ENCODE peak calls at places on chromosomes 6 and 20, in eight cellular contexts. R, S, P, A, K, B, J and G are unnamed samples.

GRCh38 chr20:56628873-56629463 is at the start of gene TFAP2C:
- DNase-seq in R (peak), S (peak), P (no peak), A (peak), K (peak), B (peak), J (peak), G (no peak)

GRCh38 chr20:10929023-10929422 is 255.2 kb upstream of the JAG1 start:
- DNase-seq in R (no peak), S (no peak), P (no peak), A (no peak), K (no peak), B (no peak), J (no peak), G (no peak)

GRCh38 chr6:143213977-143214376 is 153.3 kb downstream of the AIG1 start:
- DNase-seq in R (no peak), S (no peak), P (no peak), A (no peak), K (peak), B (no peak), J (no peak), G (no peak)

GRCh38 chr20:57749861-57750260 is 40.0 kb upstream of the PMEPA1 start:
- DNase-seq in R (no peak), S (no peak), P (no peak), A (no peak), K (no peak), B (no peak), J (no peak), G (no peak)

GRCh38 chr6:166997348-166997747 is 1.8 kb upstream of the CEP43 start:
- DNase-seq in R (no peak), S (no peak), P (no peak), A (no peak), K (no peak), B (no peak), J (no peak), G (no peak)

GRCh38 chr20:35302421-35303335 is 10.5 kb upstream of the FAM83C start:
- DNase-seq in R (no peak), S (no peak), P (no peak), A (no peak), K (no peak), B (peak), J (no peak), G (no peak)

GRCh38 chr6:52512199-52512598 is 64.7 kb downstream of the TRAM2 start:
- DNase-seq in R (peak), S (no peak), P (no peak), A (peak), K (peak), B (peak), J (no peak), G (peak)

GRCh38 chr6:132214716-132215115 is 186.6 kb downstream of the MOXD1 start:
- DNase-seq in R (no peak), S (no peak), P (no peak), A (no peak), K (peak), B (no peak), J (no peak), G (no peak)

GRCh38 chr20:58867211-58867610 is 14.7 kb downstream of the GNAS start:
- DNase-seq in R (no peak), S (no peak), P (no peak), A (no peak), K (peak), B (no peak), J (no peak), G (no peak)

GRCh38 chr20:38084425-38084951 is 50.9 kb downstream of the RPRD1B start:
- DNase-seq in R (no peak), S (no peak), P (peak), A (no peak), K (peak), B (no peak), J (no peak), G (no peak)

GRCh38 chr6:17448165-17448564 is 54.8 kb downstream of the CAP2 start:
- DNase-seq in R (no peak), S (no peak), P (no peak), A (no peak), K (peak), B (no peak), J (no peak), G (no peak)

GRCh38 chr6:17450825-17451224 is 57.4 kb downstream of the CAP2 start:
- DNase-seq in R (no peak), S (no peak), P (no peak), A (no peak), K (no peak), B (no peak), J (no peak), G (no peak)

GRCh38 chr6:17442196-17442595 is 48.8 kb downstream of the CAP2 start:
- DNase-seq in R (no peak), S (no peak), P (no peak), A (no peak), K (no peak), B (no peak), J (no peak), G (no peak)

DNA sequence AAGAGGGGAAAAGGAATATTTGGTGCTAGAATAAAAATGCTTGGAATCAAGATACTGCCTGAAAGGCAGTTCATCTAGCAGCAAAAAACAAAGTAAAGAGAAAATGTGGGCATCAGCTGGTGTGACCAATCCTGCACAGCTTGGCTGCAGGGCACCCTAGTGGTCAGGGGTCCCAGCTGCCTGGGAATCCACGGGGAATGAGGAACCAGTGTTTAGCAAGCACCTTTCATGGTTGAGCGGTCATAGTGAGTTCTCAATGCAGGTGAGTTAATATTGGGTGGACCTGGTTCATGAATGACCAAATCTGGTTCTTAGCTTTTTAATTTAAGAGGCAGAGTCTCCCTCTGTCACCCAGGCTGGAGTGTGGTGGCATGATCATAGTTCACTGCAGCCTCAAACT is 53.3 kb downstream of the CAP2 start:
- DNase-seq in R (no peak), S (no peak), P (no peak), A (no peak), K (no peak), B (no peak), J (no peak), G (peak)
- TF ChIP-seq CTCF in R (no peak), S (no peak), P (no peak), A (no peak), K (no peak), B (no peak), J (no peak), G (peak)

GRCh38 chr6:1313364-1313754 is 1.5 kb downstream of the FOXQ1 start:
- DNase-seq in R (no peak), S (no peak), P (no peak), A (no peak), K (no peak), B (no peak), J (peak), G (no peak)

GRCh38 chr6:1315201-1315559 is 3.3 kb downstream of the FOXQ1 start:
- DNase-seq in R (no peak), S (no peak), P (no peak), A (no peak), K (no peak), B (no peak), J (no peak), G (no peak)

GRCh38 chr6:1314617-1315016 is 2.7 kb downstream of the FOXQ1 start:
- DNase-seq in R (no peak), S (no peak), P (no peak), A (no peak), K (no peak), B (no peak), J (no peak), G (no peak)

GRCh38 chr6:1312444-1313363 is 806 bp downstream of the FOXQ1 start:
- DNase-seq in R (no peak), S (peak), P (no peak), A (no peak), K (no peak), B (no peak), J (peak), G (no peak)

GRCh38 chr6:1313755-1314503 is 2.0 kb downstream of the FOXQ1 start:
- DNase-seq in R (no peak), S (peak), P (no peak), A (no peak), K (no peak), B (peak), J (peak), G (no peak)
- TF ChIP-seq CTCF in R (peak), S (peak), P (peak), A (peak), K (no peak), B (peak), J (peak), G (peak)

DNA sequence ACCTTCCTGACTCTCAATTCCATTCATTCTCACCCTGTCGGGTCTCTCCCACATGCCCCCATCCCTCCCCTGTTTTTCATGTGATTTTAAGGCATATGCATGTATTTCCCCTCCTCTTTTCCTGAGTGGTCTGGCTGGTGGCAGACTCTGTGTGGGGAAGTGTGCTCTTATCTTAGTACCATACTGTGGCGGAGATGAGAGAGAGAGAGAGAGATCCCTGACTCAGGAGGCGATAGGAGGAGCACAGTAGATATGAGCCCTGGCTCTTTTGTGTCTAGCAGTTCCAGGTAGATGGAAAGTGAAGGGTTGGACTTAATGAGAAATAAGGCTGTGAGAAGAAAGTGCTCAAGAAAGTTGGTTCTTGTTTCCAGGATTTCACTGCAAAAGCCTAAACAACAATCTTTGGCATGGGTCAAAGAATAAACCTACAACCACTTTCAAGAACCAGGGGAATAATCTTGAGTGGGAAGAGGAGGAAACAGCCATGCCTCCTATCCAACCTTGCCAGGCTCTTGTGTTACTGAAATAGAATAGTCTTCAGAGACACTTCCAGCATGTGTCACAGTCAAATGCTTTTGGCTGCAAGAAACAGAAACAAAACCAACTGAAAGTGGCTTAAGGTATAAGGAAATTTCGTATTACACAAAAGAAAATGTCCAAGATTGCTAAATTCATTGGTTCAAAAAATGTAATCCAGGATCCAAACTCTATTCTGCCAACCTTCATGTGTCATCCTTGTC is 123.8 kb upstream of the MYLIP start:
- DNase-seq in R (no peak), S (no peak), P (no peak), A (no peak), K (no peak), B (no peak), J (no peak), G (no peak)
- TF ChIP-seq CTCF in R (no peak), S (no peak), P (no peak), A (no peak), K (no peak), B (no peak), J (no peak), G (no peak)

GRCh38 chr6:11248974-11249761 is 16.7 kb upstream of the NEDD9 start:
- DNase-seq in R (no peak), S (no peak), P (no peak), A (no peak), K (no peak), B (no peak), J (no peak), G (no peak)

GRCh38 chr6:11253594-11253993 is 21.1 kb upstream of the NEDD9 start:
- DNase-seq in R (no peak), S (no peak), P (no peak), A (no peak), K (no peak), B (peak), J (no peak), G (no peak)

GRCh38 chr6:11246722-11247121 is 14.3 kb upstream of the NEDD9 start:
- DNase-seq in R (no peak), S (no peak), P (no peak), A (no peak), K (no peak), B (no peak), J (no peak), G (no peak)

GRCh38 chr6:11251553-11252358 is 19.3 kb upstream of the NEDD9 start:
- DNase-seq in R (peak), S (no peak), P (no peak), A (peak), K (peak), B (peak), J (no peak), G (no peak)
- TF ChIP-seq CTCF in R (no peak), S (no peak), P (no peak), A (no peak), K (no peak), B (no peak), J (no peak), G (no peak)

GRCh38 chr6:129492260-129492659 is 217.7 kb downstream of the ARHGAP18 start:
- DNase-seq in R (no peak), S (no peak), P (no peak), A (no peak), K (no peak), B (no peak), J (no peak), G (no peak)
- TF ChIP-seq CTCF in R (no peak), S (no peak), P (no peak), A (no peak), K (no peak), B (no peak), J (no peak), G (no peak)

GRCh38 chr20:48350291-48350988 is 477.4 kb downstream of the PREX1 start:
- DNase-seq in R (no peak), S (no peak), P (no peak), A (no peak), K (no peak), B (no peak), J (no peak), G (no peak)
- TF ChIP-seq CTCF in R (peak), S (no peak), P (peak), A (peak), K (no peak), B (peak), J (peak), G (peak)